ENCODE peak calls at places on chromosomes 13 and 19, in nine cellular contexts. D, I, Z, F, T, S, L, M and V are unnamed samples.

GRCh38 chr19:29672933-29673336 is 7.7 kb downstream of the PLEKHF1 start:
- DNase-seq in D (no peak), I (no peak), Z (no peak), F (no peak), T (no peak), S (no peak), L (peak; percentile 77), M (no peak), V (no peak)

GRCh38 chr13:42272776-42273175 is 824 bp downstream of the AKAP11 start:
- DNase-seq in D (no peak), I (no peak), Z (no peak), F (no peak), T (no peak), S (no peak), L (no peak), M (no peak), V (no peak)

GRCh38 chr19:27679905-27680304 is 1533.0 kb downstream of the UQCRFS1 start:
- DNase-seq in D (no peak), I (no peak), Z (no peak), F (no peak), T (no peak), S (no peak), L (no peak), M (no peak), V (no peak)

GRCh38 chr19:38213911-38214625 is 10.0 kb downstream of the DPF1 start:
- DNase-seq in D (no peak), I (peak; percentile 70), Z (no peak), F (peak; percentile 61), T (peak; percentile 93), S (no peak), L (peak; percentile 59), M (no peak), V (no peak)

GRCh38 chr13:111872475-111873150 is 194.3 kb upstream of the SOX1 start:
- DNase-seq in D (no peak), I (no peak), Z (no peak), F (no peak), T (no peak), S (no peak), L (no peak), M (no peak), V (no peak)

GRCh38 chr19:14409157-14410053 is 9.7 kb downstream of the DDX39A start:
- DNase-seq in D (no peak), I (no peak), Z (no peak), F (no peak), T (no peak), S (no peak), L (no peak), M (no peak), V (no peak)

GRCh38 chr13:106596287-106596937 is 28.5 kb upstream of the ARGLU1 start:
- DNase-seq in D (no peak), I (no peak), Z (no peak), F (no peak), T (no peak), S (no peak), L (no peak), M (no peak), V (no peak)

GRCh38 chr13:53151692-53152421 is 123.2 kb downstream of the OLFM4 start:
- DNase-seq in D (peak; percentile 30), I (peak; percentile 87), Z (peak; percentile 35), F (peak; percentile 34), T (no peak), S (no peak), L (peak; percentile 45), M (peak; percentile 71), V (peak; percentile 65)

GRCh38 chr19:2732883-2733282 is 6.9 kb downstream of the SLC39A3 start:
- DNase-seq in D (no peak), I (no peak), Z (no peak), F (no peak), T (no peak), S (no peak), L (no peak), M (no peak), V (no peak)

GRCh38 chr19:1825909-1826556 is 14.0 kb upstream of the ATP8B3 start:
- DNase-seq in D (peak; percentile 86), I (peak; percentile 92), Z (peak; percentile 20), F (peak; percentile 56), T (peak; percentile 41), S (no peak), L (peak; percentile 96), M (peak; percentile 93), V (peak; percentile 88)

GRCh38 chr19:18401580-18402112 is 4.2 kb upstream of the LRRC25 start:
- DNase-seq in D (no peak), I (peak; percentile 81), Z (peak; percentile 78), F (peak; percentile 69), T (no peak), S (no peak), L (peak; percentile 73), M (no peak), V (no peak)

GRCh38 chr19:2627855-2628254 is 74.6 kb downstream of the GNG7 start:
- DNase-seq in D (no peak), I (no peak), Z (peak; percentile 49), F (peak; percentile 49), T (no peak), S (no peak), L (no peak), M (no peak), V (no peak)

GRCh38 chr19:7292352-7292949 is 1.8 kb downstream of the INSR start:
- DNase-seq in D (no peak), I (peak; percentile 56), Z (no peak), F (no peak), T (no peak), S (no peak), L (peak; percentile 26), M (no peak), V (no peak)

GRCh38 chr13:103066079-103066880 is at the start of gene SLC10A2:
- DNase-seq in D (no peak), I (no peak), Z (no peak), F (no peak), T (no peak), S (no peak), L (no peak), M (no peak), V (no peak)

GRCh38 chr13:26558074-26558805 is 757 bp downstream of the WASF3 start:
- DNase-seq in D (peak; percentile 33), I (peak; percentile 36), Z (no peak), F (peak; percentile 13), T (no peak), S (no peak), L (no peak), M (peak; percentile 15), V (peak; percentile 40)

GRCh38 chr19:41009700-41010235 is 18.7 kb downstream of the CYP2B6 start:
- DNase-seq in D (no peak), I (no peak), Z (no peak), F (no peak), T (no peak), S (no peak), L (no peak), M (no peak), V (no peak)

GRCh38 chr13:49604570-49604969 is 19.2 kb upstream of the RCBTB1 start:
- DNase-seq in D (no peak), I (no peak), Z (no peak), F (no peak), T (no peak), S (no peak), L (no peak), M (no peak), V (no peak)

DNA sequence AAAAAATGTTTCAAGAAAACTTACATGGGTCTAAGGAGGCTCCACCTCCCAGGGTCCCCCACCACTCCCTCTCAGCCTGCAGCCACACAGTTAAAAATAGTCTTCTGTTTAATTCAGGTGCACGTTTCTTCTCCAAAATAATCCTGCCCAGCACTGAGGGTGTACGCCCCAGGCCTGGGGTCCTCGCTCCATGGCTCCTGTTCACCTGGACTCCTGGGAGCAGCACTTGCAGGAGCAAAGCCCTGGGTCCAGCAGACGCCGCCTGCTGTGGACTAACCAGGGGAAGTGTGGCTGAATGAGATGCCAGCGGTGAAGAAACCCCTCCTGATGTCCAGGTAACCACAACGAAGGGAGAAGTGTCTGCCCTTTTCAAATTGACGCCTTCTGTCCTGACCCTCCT is 41.3 kb upstream of the CD33 start:
- DNase-seq in D (no peak), I (no peak), Z (no peak), F (no peak), T (no peak), S (no peak), L (no peak), M (no peak), V (no peak)
- TF ChIP-seq CTCF in D (no peak), I (no peak), Z (no peak), F (no peak), T (no peak), S (no peak), L (no peak), M (no peak), V (no peak)

DNA sequence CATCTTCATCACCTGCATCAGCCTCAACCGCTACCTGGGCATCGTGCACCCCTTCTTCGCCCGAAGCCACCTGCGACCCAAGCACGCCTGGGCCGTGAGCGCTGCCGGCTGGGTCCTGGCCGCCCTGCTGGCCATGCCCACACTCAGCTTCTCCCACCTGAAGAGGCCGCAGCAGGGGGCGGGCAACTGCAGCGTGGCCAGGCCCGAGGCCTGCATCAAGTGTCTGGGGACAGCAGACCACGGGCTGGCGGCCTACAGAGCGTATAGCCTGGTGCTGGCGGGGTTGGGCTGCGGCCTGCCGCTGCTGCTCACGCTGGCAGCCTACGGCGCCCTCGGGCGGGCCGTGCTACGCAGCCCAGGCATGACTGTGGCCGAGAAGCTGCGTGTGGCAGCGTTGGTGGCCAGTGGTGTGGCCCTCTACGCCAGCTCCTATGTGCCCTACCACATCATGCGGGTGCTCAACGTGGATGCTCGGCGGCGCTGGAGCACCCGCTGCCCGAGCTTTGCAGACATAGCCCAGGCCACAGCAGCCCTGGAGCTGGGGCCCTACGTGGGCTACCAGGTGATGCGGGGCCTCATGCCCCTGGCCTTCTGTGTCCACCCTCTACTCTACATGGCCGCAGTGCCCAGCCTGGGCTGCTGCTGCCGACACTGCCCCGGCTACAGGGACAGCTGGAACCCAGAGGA is 2.6 kb downstream of the P2RY11 start:
- DNase-seq in D (no peak), I (peak; percentile 46), Z (no peak), F (no peak), T (no peak), S (no peak), L (no peak), M (no peak), V (no peak)
- TF ChIP-seq CTCF in D (no peak), I (no peak), Z (no peak), F (no peak), T (no peak), S (no peak), L (no peak), M (no peak), V (no peak)

DNA sequence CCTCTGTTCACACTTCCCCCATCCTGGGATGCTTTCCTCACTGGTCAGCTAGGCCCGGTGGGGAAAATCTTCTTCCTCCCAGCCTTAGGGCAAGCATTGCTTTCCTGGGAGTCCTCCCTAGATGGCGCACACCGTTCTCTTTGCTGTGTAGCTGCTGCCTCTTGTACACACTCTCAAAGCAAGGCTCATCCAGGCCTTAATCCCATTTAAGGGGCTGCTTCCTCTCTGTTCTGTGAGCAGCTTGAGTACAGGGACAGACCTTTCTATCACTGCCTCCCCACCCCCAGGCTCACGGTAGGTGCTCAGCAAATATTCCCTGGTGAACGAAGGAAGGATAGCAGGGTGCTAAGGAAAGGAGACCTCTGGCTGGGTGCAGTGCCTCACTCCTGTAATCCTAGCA is 11.0 kb downstream of the SLC7A10 start:
- DNase-seq in D (no peak), I (peak; percentile 80), Z (peak; percentile 10), F (peak; percentile 35), T (no peak), S (no peak), L (no peak), M (peak; percentile 65), V (peak; percentile 63)
- TF ChIP-seq CTCF in D (peak; percentile 48), I (peak; percentile 72), Z (peak; percentile 16), F (peak; percentile 34), T (peak; percentile 55), S (no peak), L (no peak), M (no peak), V (no peak)

GRCh38 chr13:68440874-68441273 is 1210.7 kb upstream of the PCDH9 start:
- DNase-seq in D (no peak), I (no peak), Z (no peak), F (no peak), T (no peak), S (no peak), L (no peak), M (no peak), V (no peak)
- TF ChIP-seq CTCF in D (no peak), I (no peak), Z (no peak), F (no peak), T (no peak), S (no peak), L (no peak), M (no peak), V (no peak)